ENCODE peak calls at places on chromosomes 1 and 21, in nine cellular contexts. One of them, this sample, is unnamed.
A peak's percentile ranks its signal among the peaks of the same experiment; 100 is the strongest.

GRCh38 chr1:198253668-198254067 is 96.9 kb downstream of the NEK7 start:
- DNase-seq in HepG2: no peak
- DNase-seq in BE2C: no peak
- DNase-seq in CD8-positive, alpha-beta T cell: no peak
- DNase-seq in lung: no peak
- DNase-seq in breast epithelium: no peak
- DNase-seq in CD4-positive, alpha-beta T cell: no peak
- DNase-seq in GM12878: peak; percentile 50
- DNase-seq in astrocyte of the spinal cord: peak; percentile 62
- DNase-seq in this sample: peak; percentile 44

GRCh38 chr1:118201524-118201923 is 16.5 kb upstream of the SPAG17 start:
- DNase-seq in GM12878: peak; percentile 47
- DNase-seq in BE2C: no peak
- DNase-seq in astrocyte of the spinal cord: no peak
- DNase-seq in breast epithelium: no peak
- DNase-seq in HepG2: no peak
- DNase-seq in CD4-positive, alpha-beta T cell: no peak
- DNase-seq in lung: no peak
- DNase-seq in CD8-positive, alpha-beta T cell: no peak
- DNase-seq in this sample: no peak

GRCh38 chr1:243984788-243985187 is 66.3 kb upstream of the ZBTB18 start:
- DNase-seq in breast epithelium: no peak
- DNase-seq in CD4-positive, alpha-beta T cell: no peak
- DNase-seq in CD8-positive, alpha-beta T cell: no peak
- DNase-seq in HepG2: no peak
- DNase-seq in astrocyte of the spinal cord: no peak
- DNase-seq in GM12878: no peak
- DNase-seq in BE2C: no peak
- DNase-seq in lung: no peak
- DNase-seq in this sample: no peak

GRCh38 chr1:234899041-234899787 is 229.4 kb downstream of the TOMM20 start:
- DNase-seq in astrocyte of the spinal cord: peak; percentile 32
- DNase-seq in CD8-positive, alpha-beta T cell: no peak
- DNase-seq in CD4-positive, alpha-beta T cell: no peak
- DNase-seq in GM12878: no peak
- DNase-seq in BE2C: no peak
- DNase-seq in HepG2: peak; percentile 44
- DNase-seq in lung: peak; percentile 54
- DNase-seq in breast epithelium: no peak
- DNase-seq in this sample: no peak

GRCh38 chr1:233668146-233668724 is 54.3 kb downstream of the KCNK1 start:
- DNase-seq in astrocyte of the spinal cord: no peak
- DNase-seq in BE2C: no peak
- DNase-seq in lung: no peak
- DNase-seq in CD4-positive, alpha-beta T cell: no peak
- DNase-seq in HepG2: no peak
- DNase-seq in GM12878: no peak
- DNase-seq in CD8-positive, alpha-beta T cell: no peak
- DNase-seq in breast epithelium: no peak
- DNase-seq in this sample: no peak

GRCh38 chr1:229207916-229208315 is 63.0 kb upstream of the RAB4A start:
- DNase-seq in HepG2: no peak
- DNase-seq in BE2C: no peak
- DNase-seq in astrocyte of the spinal cord: no peak
- DNase-seq in lung: no peak
- DNase-seq in CD4-positive, alpha-beta T cell: no peak
- DNase-seq in CD8-positive, alpha-beta T cell: no peak
- DNase-seq in GM12878: no peak
- DNase-seq in breast epithelium: no peak
- DNase-seq in this sample: no peak

GRCh38 chr1:65114312-65114711 is 33.7 kb upstream of the AK4 start:
- DNase-seq in lung: no peak
- DNase-seq in CD8-positive, alpha-beta T cell: no peak
- DNase-seq in breast epithelium: no peak
- DNase-seq in GM12878: no peak
- DNase-seq in CD4-positive, alpha-beta T cell: no peak
- DNase-seq in astrocyte of the spinal cord: peak; percentile 2
- DNase-seq in HepG2: peak; percentile 12
- DNase-seq in BE2C: peak; percentile 13
- DNase-seq in this sample: no peak

GRCh38 chr21:16330340-16331319 is 600.8 kb downstream of the USP25 start:
- DNase-seq in HepG2: peak; percentile 52
- DNase-seq in CD4-positive, alpha-beta T cell: no peak
- DNase-seq in breast epithelium: no peak
- DNase-seq in astrocyte of the spinal cord: peak; percentile 88
- DNase-seq in lung: no peak
- DNase-seq in CD8-positive, alpha-beta T cell: no peak
- DNase-seq in GM12878: no peak
- DNase-seq in BE2C: peak; percentile 28
- DNase-seq in this sample: peak; percentile 12

GRCh38 chr1:192810253-192810880 is 1.5 kb downstream of the RGS2 start:
- DNase-seq in CD8-positive, alpha-beta T cell: no peak
- DNase-seq in BE2C: no peak
- DNase-seq in GM12878: no peak
- DNase-seq in breast epithelium: no peak
- DNase-seq in lung: peak; percentile 35
- DNase-seq in CD4-positive, alpha-beta T cell: no peak
- DNase-seq in astrocyte of the spinal cord: no peak
- DNase-seq in HepG2: no peak
- DNase-seq in this sample: no peak

GRCh38 chr1:180920702-180921101 is 8.0 kb downstream of the KIAA1614 start:
- DNase-seq in HepG2: no peak
- DNase-seq in CD4-positive, alpha-beta T cell: no peak
- DNase-seq in CD8-positive, alpha-beta T cell: no peak
- DNase-seq in lung: no peak
- DNase-seq in BE2C: no peak
- DNase-seq in astrocyte of the spinal cord: no peak
- DNase-seq in breast epithelium: no peak
- DNase-seq in GM12878: no peak
- DNase-seq in this sample: no peak
- TF ChIP-seq CTCF in HepG2: peak; percentile 33
- TF ChIP-seq CTCF in CD4-positive, alpha-beta T cell: no peak
- TF ChIP-seq CTCF in CD8-positive, alpha-beta T cell: no peak
- TF ChIP-seq CTCF in lung: no peak
- TF ChIP-seq CTCF in BE2C: peak; percentile 43
- TF ChIP-seq CTCF in astrocyte of the spinal cord: peak; percentile 24
- TF ChIP-seq CTCF in breast epithelium: no peak
- TF ChIP-seq CTCF in GM12878: peak; percentile 57
- TF ChIP-seq CTCF in this sample: peak; percentile 17

DNA sequence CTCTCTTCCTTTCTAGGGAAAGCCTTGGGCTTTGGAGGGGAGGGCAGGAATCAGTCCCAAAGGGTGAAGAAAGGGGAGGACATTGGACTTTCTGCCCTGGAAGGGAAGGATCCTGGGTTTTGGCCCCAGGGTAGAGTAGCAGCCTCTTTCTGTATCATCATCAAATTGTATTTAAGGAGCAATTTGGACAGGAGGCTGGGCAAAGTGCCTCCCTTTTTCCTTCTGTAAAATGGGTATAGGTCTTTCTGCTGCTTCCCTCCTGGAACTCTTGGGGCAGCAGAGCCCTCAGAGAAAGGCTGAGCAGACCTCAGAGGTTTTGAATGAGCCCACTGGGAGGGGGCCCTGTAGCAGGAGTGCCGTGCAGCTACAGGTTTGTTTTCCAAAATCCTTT is 38.4 kb downstream of the ARHGEF10L start:
- DNase-seq in BE2C: no peak
- DNase-seq in CD8-positive, alpha-beta T cell: no peak
- DNase-seq in breast epithelium: no peak
- DNase-seq in HepG2: no peak
- DNase-seq in GM12878: no peak
- DNase-seq in lung: no peak
- DNase-seq in CD4-positive, alpha-beta T cell: no peak
- DNase-seq in astrocyte of the spinal cord: no peak
- DNase-seq in this sample: no peak
- TF ChIP-seq CTCF in BE2C: no peak
- TF ChIP-seq CTCF in CD8-positive, alpha-beta T cell: no peak
- TF ChIP-seq CTCF in breast epithelium: no peak
- TF ChIP-seq CTCF in HepG2: no peak
- TF ChIP-seq CTCF in GM12878: no peak
- TF ChIP-seq CTCF in lung: no peak
- TF ChIP-seq CTCF in CD4-positive, alpha-beta T cell: no peak
- TF ChIP-seq CTCF in astrocyte of the spinal cord: no peak
- TF ChIP-seq CTCF in this sample: no peak

DNA sequence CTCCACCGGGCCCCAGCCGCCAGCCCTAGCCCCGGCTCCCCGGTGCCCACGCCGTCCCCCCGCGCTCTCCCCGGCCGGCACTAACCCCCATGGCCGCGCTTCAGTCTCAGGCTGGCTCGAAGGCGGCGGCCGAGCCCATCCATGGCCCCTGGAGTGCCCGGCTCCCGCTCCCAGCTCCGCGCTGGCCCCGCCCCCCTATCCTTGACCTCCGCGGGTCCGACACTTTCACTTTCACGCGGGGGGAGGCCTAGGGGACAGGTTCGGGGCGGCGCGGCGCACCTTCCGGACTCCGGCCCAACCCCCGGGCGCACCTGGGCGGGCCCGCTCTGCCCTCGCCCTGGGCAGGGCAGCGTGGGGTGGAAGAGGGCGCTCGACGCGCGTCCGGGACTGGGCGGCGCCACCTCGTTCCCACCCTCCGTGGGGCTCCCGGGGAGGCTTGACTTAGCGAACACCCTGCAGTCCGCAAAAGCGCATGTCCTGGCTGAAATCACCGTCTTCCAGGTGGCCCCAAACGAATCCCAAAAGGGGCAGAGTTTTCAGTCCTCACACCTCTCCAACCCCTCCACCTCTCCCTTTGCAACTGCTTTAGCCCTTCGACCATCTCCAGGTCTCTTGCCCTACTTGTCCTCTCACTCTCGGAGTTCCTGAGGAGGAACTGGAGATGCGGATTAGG is 3.9 kb upstream of the DENND2D start:
- DNase-seq in BE2C: no peak
- DNase-seq in breast epithelium: peak; percentile 41
- DNase-seq in CD4-positive, alpha-beta T cell: peak; percentile 64
- DNase-seq in GM12878: peak; percentile 77
- DNase-seq in astrocyte of the spinal cord: no peak
- DNase-seq in HepG2: no peak
- DNase-seq in CD8-positive, alpha-beta T cell: peak; percentile 69
- DNase-seq in lung: peak; percentile 84
- DNase-seq in this sample: peak; percentile 79
- TF ChIP-seq CTCF in BE2C: no peak
- TF ChIP-seq CTCF in breast epithelium: no peak
- TF ChIP-seq CTCF in CD4-positive, alpha-beta T cell: peak; percentile 16
- TF ChIP-seq CTCF in GM12878: no peak
- TF ChIP-seq CTCF in astrocyte of the spinal cord: no peak
- TF ChIP-seq CTCF in HepG2: no peak
- TF ChIP-seq CTCF in CD8-positive, alpha-beta T cell: no peak
- TF ChIP-seq CTCF in lung: no peak
- TF ChIP-seq CTCF in this sample: peak; percentile 28

GRCh38 chr1:160748182-160748876 is 9.3 kb downstream of the SLAMF7 start:
- DNase-seq in breast epithelium: no peak
- DNase-seq in BE2C: no peak
- DNase-seq in GM12878: no peak
- DNase-seq in astrocyte of the spinal cord: peak; percentile 4
- DNase-seq in CD8-positive, alpha-beta T cell: no peak
- DNase-seq in HepG2: no peak
- DNase-seq in lung: no peak
- DNase-seq in CD4-positive, alpha-beta T cell: no peak
- DNase-seq in this sample: no peak
- TF ChIP-seq CTCF in breast epithelium: no peak
- TF ChIP-seq CTCF in BE2C: peak; percentile 33
- TF ChIP-seq CTCF in GM12878: peak; percentile 47
- TF ChIP-seq CTCF in astrocyte of the spinal cord: no peak
- TF ChIP-seq CTCF in CD8-positive, alpha-beta T cell: no peak
- TF ChIP-seq CTCF in HepG2: no peak
- TF ChIP-seq CTCF in lung: no peak
- TF ChIP-seq CTCF in CD4-positive, alpha-beta T cell: no peak
- TF ChIP-seq CTCF in this sample: peak; percentile 35

DNA sequence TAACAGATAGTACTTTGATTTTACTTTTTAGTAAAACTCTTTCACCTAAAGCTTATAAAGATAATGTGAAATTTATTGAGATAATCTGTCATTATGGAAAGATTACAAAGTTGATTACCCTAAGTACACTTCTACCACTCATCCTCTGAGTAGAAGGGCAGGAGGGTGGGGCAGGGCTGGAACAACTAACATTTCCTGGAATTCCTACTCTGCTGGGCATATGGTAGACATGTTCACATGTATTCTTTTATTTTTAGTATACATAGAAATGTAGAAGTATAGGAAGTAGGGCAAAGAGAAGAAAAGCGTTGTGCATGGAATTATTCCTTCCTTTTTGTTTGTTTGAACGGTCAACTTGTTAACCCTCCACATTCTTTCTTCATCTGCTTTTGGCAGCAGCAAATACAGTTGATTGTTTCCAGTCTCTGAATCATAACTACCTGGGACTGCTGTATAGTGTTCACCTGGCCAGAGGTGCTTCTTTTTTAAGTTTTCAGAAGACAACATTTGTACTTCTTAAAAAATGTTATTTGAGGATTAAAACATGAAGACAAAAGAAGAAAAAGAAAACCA is 85.1 kb downstream of the POU2F1 start:
- DNase-seq in breast epithelium: no peak
- DNase-seq in CD8-positive, alpha-beta T cell: no peak
- DNase-seq in BE2C: no peak
- DNase-seq in GM12878: no peak
- DNase-seq in CD4-positive, alpha-beta T cell: no peak
- DNase-seq in lung: no peak
- DNase-seq in astrocyte of the spinal cord: no peak
- DNase-seq in HepG2: no peak
- DNase-seq in this sample: no peak
- TF ChIP-seq CTCF in breast epithelium: no peak
- TF ChIP-seq CTCF in CD8-positive, alpha-beta T cell: no peak
- TF ChIP-seq CTCF in BE2C: no peak
- TF ChIP-seq CTCF in GM12878: no peak
- TF ChIP-seq CTCF in CD4-positive, alpha-beta T cell: no peak
- TF ChIP-seq CTCF in lung: no peak
- TF ChIP-seq CTCF in astrocyte of the spinal cord: no peak
- TF ChIP-seq CTCF in HepG2: no peak
- TF ChIP-seq CTCF in this sample: no peak

GRCh38 chr1:40344597-40344996 is 27.5 kb upstream of the COL9A2 start:
- DNase-seq in CD8-positive, alpha-beta T cell: no peak
- DNase-seq in CD4-positive, alpha-beta T cell: no peak
- DNase-seq in GM12878: no peak
- DNase-seq in breast epithelium: peak; percentile 27
- DNase-seq in BE2C: peak; percentile 5
- DNase-seq in HepG2: peak; percentile 43
- DNase-seq in lung: peak; percentile 37
- DNase-seq in astrocyte of the spinal cord: peak; percentile 7
- DNase-seq in this sample: no peak
- TF ChIP-seq CTCF in CD8-positive, alpha-beta T cell: no peak
- TF ChIP-seq CTCF in CD4-positive, alpha-beta T cell: no peak
- TF ChIP-seq CTCF in GM12878: no peak
- TF ChIP-seq CTCF in breast epithelium: no peak
- TF ChIP-seq CTCF in BE2C: no peak
- TF ChIP-seq CTCF in HepG2: peak; percentile 35
- TF ChIP-seq CTCF in lung: no peak
- TF ChIP-seq CTCF in astrocyte of the spinal cord: no peak
- TF ChIP-seq CTCF in this sample: no peak

DNA sequence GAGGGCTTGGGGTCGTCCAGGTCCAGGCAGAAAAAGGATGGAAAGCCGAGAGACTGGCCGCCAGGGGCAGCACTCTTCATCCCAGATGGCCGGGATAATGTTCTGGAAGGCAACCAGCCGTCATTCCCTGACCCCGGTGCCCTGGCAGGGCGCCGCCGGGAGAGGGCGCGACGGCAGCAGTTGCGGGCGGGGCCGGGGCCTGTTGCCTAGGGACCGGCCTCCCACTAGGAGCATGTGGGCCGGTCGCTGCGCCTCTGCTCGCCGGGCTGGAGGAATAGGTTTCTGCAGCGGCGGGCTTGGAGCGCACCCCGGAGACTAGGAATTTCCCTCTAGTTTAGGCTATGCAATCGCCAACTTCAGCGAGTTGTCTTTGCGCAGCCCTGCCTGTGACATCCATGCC is 11.0 kb downstream of the DMRTB1 start:
- DNase-seq in HepG2: peak; percentile 42
- DNase-seq in GM12878: no peak
- DNase-seq in astrocyte of the spinal cord: peak; percentile 78
- DNase-seq in CD8-positive, alpha-beta T cell: no peak
- DNase-seq in lung: peak; percentile 57
- DNase-seq in CD4-positive, alpha-beta T cell: no peak
- DNase-seq in BE2C: no peak
- DNase-seq in breast epithelium: no peak
- DNase-seq in this sample: peak; percentile 29
- TF ChIP-seq CTCF in HepG2: peak; percentile 61
- TF ChIP-seq CTCF in GM12878: no peak
- TF ChIP-seq CTCF in astrocyte of the spinal cord: peak; percentile 79
- TF ChIP-seq CTCF in CD8-positive, alpha-beta T cell: no peak
- TF ChIP-seq CTCF in lung: no peak
- TF ChIP-seq CTCF in CD4-positive, alpha-beta T cell: no peak
- TF ChIP-seq CTCF in BE2C: no peak
- TF ChIP-seq CTCF in breast epithelium: peak; percentile 42
- TF ChIP-seq CTCF in this sample: no peak